ENCODE peak calls at places on chromosomes 11 and 22, in seven cellular contexts. W, E, D, B, Y, G and Q are unnamed samples.

GRCh38 chr11:111483431-111483830 is 28.8 kb downstream of the BTG4 start:
- DNase-seq in Y (no peak), B (no peak), W (no peak), D (no peak), E (no peak), G (no peak), Q (no peak)

GRCh38 chr11:6755303-6755952 is 16.3 kb downstream of the OR2AG2 start:
- DNase-seq in B (peak), Y (no peak), G (no peak), W (peak), D (no peak), E (peak), Q (peak)

GRCh38 chr11:66687831-66688281 is 10.2 kb upstream of the RBM4B start:
- DNase-seq in G (no peak), E (no peak), D (peak), W (no peak), Y (no peak), B (no peak), Q (no peak)

GRCh38 chr11:105232021-105232420 is 92.5 kb upstream of the CARD18 start:
- DNase-seq in G (no peak), D (no peak), W (no peak), E (no peak), B (no peak), Y (no peak), Q (no peak)

GRCh38 chr22:40345801-40346177 is 511 bp upstream of the ADSL start:
- DNase-seq in B (peak), G (peak), E (no peak), D (peak), Y (no peak), W (peak), Q (peak)

GRCh38 chr11:33227578-33228261 is 29.5 kb upstream of the HIPK3 start:
- DNase-seq in E (no peak), D (no peak), G (no peak), B (no peak), Y (no peak), W (no peak), Q (no peak)

GRCh38 chr11:95647805-95648379 is 141.7 kb downstream of the FAM76B start:
- DNase-seq in W (no peak), E (no peak), B (no peak), Y (no peak), G (no peak), D (no peak), Q (no peak)

GRCh38 chr22:39856588-39856987 is 37.0 kb downstream of the ENTHD1 start:
- DNase-seq in W (no peak), Y (no peak), D (no peak), B (no peak), G (no peak), E (no peak), Q (no peak)

GRCh38 chr22:49966716-49967332 is 6.3 kb downstream of the PIM3 start:
- DNase-seq in G (peak), B (peak), E (peak), Y (no peak), W (peak), D (peak), Q (no peak)

GRCh38 chr11:45919806-45920530 is 2.3 kb upstream of the PEX16 start:
- DNase-seq in B (no peak), Y (no peak), E (peak), D (peak), W (peak), G (peak), Q (no peak)

GRCh38 chr11:62676698-62677097 is 2.2 kb downstream of the UBXN1 start:
- DNase-seq in E (no peak), W (no peak), D (no peak), G (no peak), Y (no peak), B (no peak), Q (no peak)

GRCh38 chr11:62667460-62667859 is 2.3 kb downstream of the CSKMT start:
- DNase-seq in D (no peak), G (no peak), Y (no peak), W (no peak), B (no peak), E (no peak), Q (no peak)

GRCh38 chr11:62671272-62671603 is 235 bp upstream of the UQCC3 start:
- DNase-seq in W (no peak), E (no peak), B (no peak), G (no peak), Y (no peak), D (no peak), Q (no peak)

GRCh38 chr11:62669420-62670161 is 1.9 kb upstream of the UQCC3 start:
- DNase-seq in D (no peak), Y (no peak), E (no peak), G (no peak), B (peak), W (no peak), Q (no peak)

DNA sequence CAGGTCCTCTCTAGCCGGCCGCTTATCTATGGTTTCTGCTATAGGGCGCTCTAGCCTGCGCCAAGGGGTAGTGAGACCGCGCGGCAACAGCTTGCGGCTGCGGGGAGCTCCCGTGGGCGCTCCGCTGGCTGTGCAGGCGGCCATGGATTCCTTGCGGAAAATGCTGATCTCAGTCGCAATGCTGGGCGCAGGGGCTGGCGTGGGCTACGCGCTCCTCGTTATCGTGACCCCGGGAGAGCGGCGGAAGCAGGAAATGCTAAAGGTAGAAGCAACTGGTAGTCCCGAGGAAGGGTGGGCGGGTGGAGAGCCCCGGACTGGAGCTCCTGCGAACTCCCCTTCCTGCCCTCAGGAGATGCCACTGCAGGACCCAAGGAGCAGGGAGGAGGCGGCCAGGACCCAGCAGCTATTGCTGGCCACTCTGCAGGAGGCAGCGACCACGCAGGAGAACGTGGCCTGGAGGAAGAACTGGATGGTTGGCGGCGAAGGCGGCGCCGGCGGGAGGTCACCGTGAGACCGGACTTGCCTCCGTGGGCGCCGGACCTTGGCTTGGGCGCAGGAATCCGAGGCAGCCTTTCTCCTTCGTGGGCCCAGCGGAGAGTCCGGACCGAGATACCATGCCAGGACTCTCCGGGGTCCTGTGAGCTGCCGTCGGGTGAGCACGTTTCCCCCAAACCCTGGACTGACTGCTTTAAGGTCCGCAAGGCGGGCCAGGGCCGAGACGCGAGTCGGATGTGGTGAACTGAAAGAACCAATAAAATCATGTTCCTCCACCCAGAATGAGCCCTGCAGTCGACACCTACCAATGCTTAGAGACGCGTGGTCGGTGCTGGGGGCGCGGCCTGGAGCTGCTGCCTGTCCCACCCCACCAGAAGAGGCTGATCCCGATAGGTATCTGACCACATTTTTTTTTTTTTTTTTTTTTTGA is at the start of the genes LBHD1 and UQCC3:
- DNase-seq in E (peak), W (peak), G (peak), B (peak), D (peak), Y (peak), Q (peak)
- TF ChIP-seq POLR2A in E (peak), W (peak), G (peak), B (peak), D (peak), Y (peak), Q (peak)

DNA sequence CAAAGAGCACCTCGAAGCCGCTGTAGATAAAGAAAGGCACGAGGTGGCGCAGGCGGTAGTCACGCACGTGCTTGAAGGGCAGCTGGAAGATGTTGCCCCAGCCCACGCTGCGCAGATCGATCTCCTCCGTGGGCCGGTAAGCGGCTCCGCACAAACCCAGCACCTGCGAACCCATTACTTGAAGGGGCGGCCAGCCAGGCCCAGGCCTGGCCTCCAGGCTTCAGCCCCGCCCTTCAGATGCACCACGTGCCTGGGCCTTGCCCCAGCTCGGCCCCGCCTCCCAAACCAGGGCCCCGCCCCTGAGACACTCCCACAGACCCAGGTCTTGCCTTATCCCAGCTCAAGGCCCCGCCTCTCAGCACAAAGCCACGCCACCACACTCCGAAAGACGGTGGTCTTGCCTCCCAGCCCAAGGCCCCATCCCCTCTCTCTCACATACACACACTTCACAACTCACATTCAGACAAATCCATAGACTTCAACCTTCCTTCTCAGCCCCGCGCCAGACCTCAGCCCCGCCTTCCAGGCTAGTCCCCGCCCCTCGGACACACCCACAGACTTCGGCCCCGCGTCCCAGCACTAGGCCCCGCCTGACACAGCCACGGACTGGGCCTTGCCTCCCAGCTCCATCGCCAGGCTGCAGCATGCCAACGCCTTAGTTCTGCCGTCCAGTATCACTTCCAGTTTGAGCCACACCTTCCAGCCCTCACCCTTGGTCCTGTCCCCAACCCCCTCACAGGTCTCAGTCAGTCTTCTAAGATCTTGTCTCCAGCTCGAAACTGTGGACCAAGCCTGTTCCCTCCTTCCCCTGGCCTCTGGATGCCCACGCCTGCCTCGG is 7.1 kb downstream of the UNC93B1 start:
- DNase-seq in Y (no peak), G (peak), W (peak), B (peak), E (peak), D (peak), Q (peak)
- TF ChIP-seq POLR2A in Y (no peak), G (no peak), W (no peak), B (no peak), E (no peak), D (no peak), Q (no peak)

DNA sequence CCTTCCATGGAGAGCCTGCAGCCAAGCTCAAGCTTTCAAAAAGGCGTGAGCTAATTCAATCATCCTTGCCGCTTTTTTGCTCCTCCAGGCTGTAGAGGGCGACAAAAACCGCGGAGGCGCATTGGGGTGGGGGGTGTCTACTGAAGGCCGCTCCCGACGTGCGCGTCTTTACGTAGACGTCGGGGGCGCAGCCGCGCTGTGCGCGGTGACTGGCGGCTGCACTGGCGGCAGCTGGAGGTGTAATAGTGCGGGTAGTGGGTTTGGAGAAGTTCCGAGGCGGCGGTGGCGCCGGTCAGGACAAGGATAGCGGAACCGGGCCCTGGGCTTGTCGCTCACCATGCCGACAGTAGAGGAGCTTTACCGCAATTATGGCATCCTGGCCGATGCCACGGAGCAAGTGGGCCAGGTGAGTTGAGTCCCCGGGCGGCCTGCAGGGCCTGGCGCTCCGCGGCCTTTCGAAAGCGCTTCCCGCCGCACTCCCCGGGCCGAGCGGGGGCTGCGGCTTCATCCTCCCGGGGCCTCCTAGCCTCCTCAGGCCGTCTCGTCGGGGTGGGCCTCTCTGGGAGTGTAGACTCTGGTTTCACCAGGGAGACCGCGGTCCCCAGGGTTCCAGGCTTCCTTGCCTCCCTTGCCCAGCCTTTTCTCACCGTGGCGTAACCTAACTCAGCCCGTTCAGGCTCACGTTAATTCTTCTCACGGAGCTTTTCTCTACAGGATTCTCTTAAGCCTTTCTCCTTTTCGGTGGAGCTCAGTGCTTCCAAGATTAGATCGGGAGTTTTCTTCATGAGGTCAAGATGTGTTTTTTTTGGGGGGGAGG is at the start of gene API5:
- DNase-seq in Y (peak), W (peak), B (peak), E (peak), G (peak), D (peak), Q (peak)
- TF ChIP-seq POLR2A in Y (peak), W (peak), B (peak), E (peak), G (no peak), D (no peak), Q (peak)

DNA sequence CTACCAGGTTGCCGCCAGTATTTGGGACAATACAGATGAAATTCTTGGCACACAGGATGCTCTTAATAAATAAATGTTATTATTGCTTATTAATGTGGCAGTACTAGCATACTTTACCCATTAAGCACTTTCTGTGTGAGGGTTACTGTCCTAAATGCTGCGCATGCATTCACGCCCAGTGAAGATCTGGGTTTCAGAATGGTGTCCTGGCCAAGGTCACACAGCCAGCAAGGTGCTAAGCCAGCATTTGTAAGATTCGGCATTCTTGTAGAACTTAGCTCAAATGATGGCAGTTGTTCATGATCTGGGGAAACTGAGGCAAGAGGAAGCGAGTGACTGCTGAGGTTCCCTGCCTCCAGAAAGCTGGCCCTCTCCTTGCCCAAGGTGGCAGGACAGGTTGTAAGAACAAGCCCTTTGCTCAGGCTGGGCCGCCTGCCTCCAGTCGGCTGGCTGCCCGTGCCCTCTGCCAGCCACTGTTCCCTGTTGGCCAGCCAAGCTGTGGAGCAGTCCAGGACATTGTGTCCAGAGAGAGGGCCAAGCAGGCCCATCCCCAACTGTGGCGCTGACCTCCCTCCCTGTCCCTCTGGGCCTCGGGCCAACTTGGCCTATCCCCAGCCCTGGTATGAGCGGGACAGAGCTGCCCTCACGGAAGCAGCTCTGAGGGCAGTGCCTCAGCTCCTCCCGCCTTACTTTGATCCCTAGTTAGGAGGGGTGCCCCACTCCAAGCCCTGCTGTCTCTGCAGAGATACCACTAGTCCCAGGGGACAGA is 28.8 kb downstream of the TOB2 start:
- DNase-seq in G (peak), Y (no peak), B (peak), D (peak), W (peak), E (peak), Q (no peak)
- TF ChIP-seq POLR2A in G (no peak), Y (no peak), B (peak), D (no peak), W (no peak), E (peak), Q (no peak)

DNA sequence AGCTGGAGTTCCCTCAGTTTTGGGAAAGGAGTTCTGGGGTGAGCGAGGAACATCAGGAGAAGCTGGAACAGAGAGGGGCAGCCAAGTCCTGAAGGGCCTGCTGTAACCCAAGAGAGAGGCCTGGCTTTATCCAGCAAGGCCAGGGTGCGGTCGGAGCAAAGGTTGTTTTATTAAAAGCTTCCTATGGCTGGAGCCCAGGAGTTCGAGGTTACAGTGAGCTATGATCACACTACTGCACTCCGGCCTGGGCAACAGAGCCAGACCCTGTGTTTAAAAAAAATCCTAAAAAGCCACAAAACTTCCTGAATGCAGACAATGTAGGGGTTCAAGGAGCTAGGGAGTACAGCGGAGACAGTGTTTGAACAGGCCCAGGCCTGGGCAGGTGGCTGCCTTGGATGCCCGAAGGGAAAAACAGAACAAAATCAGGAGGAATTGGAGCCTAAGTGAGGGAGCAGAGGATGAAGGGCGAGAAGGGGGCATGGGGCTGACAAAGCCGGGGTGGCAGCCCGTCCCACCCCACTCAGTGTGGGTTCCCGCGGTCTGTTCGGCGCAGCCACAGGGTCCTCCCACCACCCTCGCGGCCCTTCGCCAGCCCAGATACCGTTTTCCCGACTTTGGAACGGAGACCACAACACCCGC is 22.1 kb upstream of the MALAT1 start:
- DNase-seq in W (peak), Y (no peak), D (no peak), G (peak), B (no peak), E (no peak), Q (no peak)
- TF ChIP-seq POLR2A in W (no peak), Y (peak), D (no peak), G (no peak), B (no peak), E (no peak), Q (no peak)

GRCh38 chr22:35350539-35351503 is 30.1 kb upstream of the HMOX1 start:
- DNase-seq in G (peak), D (peak), W (peak), E (peak), B (peak), Y (peak), Q (peak)
- TF ChIP-seq POLR2A in G (peak), D (peak), W (no peak), E (peak), B (peak), Y (no peak), Q (peak)

DNA sequence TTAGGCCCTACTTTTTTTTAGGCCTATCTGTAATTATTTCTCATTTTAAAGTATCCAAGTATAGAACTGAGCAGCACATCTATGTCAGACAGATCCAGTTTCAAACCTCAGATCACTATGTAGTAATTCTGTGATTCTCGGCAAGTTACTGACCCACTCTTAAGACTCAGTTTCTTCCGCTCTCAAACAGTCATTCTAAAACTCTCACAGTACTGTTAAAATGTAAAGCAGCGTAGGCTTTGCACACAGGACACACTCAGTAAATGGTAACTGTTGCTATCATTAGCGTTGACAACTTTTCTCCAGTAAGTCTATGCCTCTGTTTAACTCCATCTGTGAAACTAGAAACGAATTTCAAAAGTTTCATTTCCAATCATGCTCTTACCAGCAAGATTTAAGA is 277.1 kb downstream of the TTC28 start:
- DNase-seq in W (no peak), G (no peak), D (no peak), E (no peak), Y (peak), B (no peak), Q (no peak)
- TF ChIP-seq POLR2A in W (no peak), G (no peak), D (no peak), E (no peak), Y (no peak), B (no peak), Q (no peak)

GRCh38 chr22:42358643-42359558 is 73.3 kb downstream of the NFAM1 start:
- DNase-seq in D (no peak), Y (no peak), B (no peak), E (no peak), W (no peak), G (no peak), Q (no peak)

GRCh38 chr22:42360348-42360747 is 71.9 kb downstream of the NFAM1 start:
- DNase-seq in E (no peak), Y (no peak), W (peak), D (no peak), G (no peak), B (no peak), Q (no peak)

GRCh38 chr22:42356547-42356946 is 75.7 kb downstream of the NFAM1 start:
- DNase-seq in Y (no peak), B (no peak), W (no peak), D (no peak), E (no peak), G (no peak), Q (no peak)

GRCh38 chr22:42357221-42357620 is 75.0 kb downstream of the NFAM1 start:
- DNase-seq in W (no peak), G (no peak), D (no peak), Y (no peak), B (no peak), E (no peak), Q (no peak)

GRCh38 chr22:42357634-42358296 is 74.4 kb downstream of the NFAM1 start:
- DNase-seq in B (no peak), E (peak), W (peak), G (no peak), D (no peak), Y (no peak), Q (no peak)
- TF ChIP-seq POLR2A in B (no peak), E (no peak), W (no peak), G (no peak), D (no peak), Y (no peak), Q (no peak)

GRCh38 chr22:29387921-29388758 is at the start of gene AP1B1:
- DNase-seq in Y (peak), G (peak), W (peak), D (peak), B (peak), E (peak), Q (peak)
- TF ChIP-seq POLR2A in Y (peak), G (peak), W (peak), D (peak), B (peak), E (peak), Q (peak)